ENCODE peak calls at places on chromosome 5, in ten cellular contexts. One of them, this sample, is unnamed.

GRCh38 chr5:119070578-119070827 is 384 bp upstream of the DMXL1 start:
- DNase-seq in WERI-Rb-1: no peak
- DNase-seq in fibroblast of lung: no peak
- DNase-seq in PC-3: no peak
- DNase-seq in kidney epithelial cell: no peak
- DNase-seq in CD8-positive, alpha-beta T cell: no peak
- DNase-seq in suprapubic skin: peak
- DNase-seq in heart left ventricle: peak
- DNase-seq in tibial artery: no peak
- DNase-seq in hepatocyte: peak
- DNase-seq in this sample: no peak

GRCh38 chr5:1908931-1909330 is 26.2 kb upstream of the IRX4 start:
- DNase-seq in fibroblast of lung: no peak
- DNase-seq in heart left ventricle: no peak
- DNase-seq in tibial artery: no peak
- DNase-seq in suprapubic skin: peak
- DNase-seq in WERI-Rb-1: no peak
- DNase-seq in CD8-positive, alpha-beta T cell: no peak
- DNase-seq in PC-3: no peak
- DNase-seq in kidney epithelial cell: no peak
- DNase-seq in hepatocyte: no peak
- DNase-seq in this sample: no peak

GRCh38 chr5:41213340-41213739 is at the start of gene C6:
- DNase-seq in WERI-Rb-1: no peak
- DNase-seq in kidney epithelial cell: no peak
- DNase-seq in tibial artery: no peak
- DNase-seq in hepatocyte: peak
- DNase-seq in suprapubic skin: no peak
- DNase-seq in PC-3: no peak
- DNase-seq in CD8-positive, alpha-beta T cell: no peak
- DNase-seq in heart left ventricle: no peak
- DNase-seq in fibroblast of lung: peak
- DNase-seq in this sample: no peak

GRCh38 chr5:41371741-41372140 is 138.7 kb downstream of the PLCXD3 start:
- DNase-seq in hepatocyte: no peak
- DNase-seq in kidney epithelial cell: no peak
- DNase-seq in tibial artery: no peak
- DNase-seq in WERI-Rb-1: no peak
- DNase-seq in PC-3: peak
- DNase-seq in heart left ventricle: no peak
- DNase-seq in CD8-positive, alpha-beta T cell: no peak
- DNase-seq in fibroblast of lung: peak
- DNase-seq in suprapubic skin: no peak
- DNase-seq in this sample: no peak

GRCh38 chr5:137751869-137752491 is 2.2 kb downstream of the HNRNPA0 start:
- DNase-seq in kidney epithelial cell: peak
- DNase-seq in WERI-Rb-1: peak
- DNase-seq in heart left ventricle: no peak
- DNase-seq in suprapubic skin: no peak
- DNase-seq in tibial artery: no peak
- DNase-seq in fibroblast of lung: peak
- DNase-seq in PC-3: peak
- DNase-seq in CD8-positive, alpha-beta T cell: no peak
- DNase-seq in hepatocyte: peak
- DNase-seq in this sample: no peak

GRCh38 chr5:41219655-41220269 is 6.4 kb upstream of the C6 start:
- DNase-seq in CD8-positive, alpha-beta T cell: no peak
- DNase-seq in kidney epithelial cell: no peak
- DNase-seq in fibroblast of lung: peak
- DNase-seq in heart left ventricle: no peak
- DNase-seq in tibial artery: no peak
- DNase-seq in WERI-Rb-1: no peak
- DNase-seq in PC-3: no peak
- DNase-seq in suprapubic skin: no peak
- DNase-seq in hepatocyte: no peak
- DNase-seq in this sample: no peak

GRCh38 chr5:145872486-145872885 is 328 bp downstream of the GRXCR2 start:
- DNase-seq in PC-3: no peak
- DNase-seq in WERI-Rb-1: no peak
- DNase-seq in suprapubic skin: no peak
- DNase-seq in CD8-positive, alpha-beta T cell: no peak
- DNase-seq in fibroblast of lung: no peak
- DNase-seq in hepatocyte: no peak
- DNase-seq in kidney epithelial cell: no peak
- DNase-seq in heart left ventricle: no peak
- DNase-seq in tibial artery: no peak
- DNase-seq in this sample: no peak

GRCh38 chr5:123537845-123538244 is 25.9 kb downstream of the CSNK1G3 start:
- DNase-seq in WERI-Rb-1: no peak
- DNase-seq in kidney epithelial cell: no peak
- DNase-seq in CD8-positive, alpha-beta T cell: no peak
- DNase-seq in PC-3: peak
- DNase-seq in heart left ventricle: no peak
- DNase-seq in fibroblast of lung: no peak
- DNase-seq in suprapubic skin: no peak
- DNase-seq in tibial artery: no peak
- DNase-seq in hepatocyte: no peak
- DNase-seq in this sample: no peak

GRCh38 chr5:148179234-148179824 is 11.0 kb downstream of the SPINK14 start:
- DNase-seq in CD8-positive, alpha-beta T cell: no peak
- DNase-seq in hepatocyte: peak
- DNase-seq in suprapubic skin: no peak
- DNase-seq in tibial artery: no peak
- DNase-seq in fibroblast of lung: peak
- DNase-seq in WERI-Rb-1: no peak
- DNase-seq in heart left ventricle: no peak
- DNase-seq in kidney epithelial cell: peak
- DNase-seq in PC-3: peak
- DNase-seq in this sample: peak

GRCh38 chr5:143094087-143094511 is 309.4 kb downstream of the NR3C1 start:
- DNase-seq in heart left ventricle: no peak
- DNase-seq in WERI-Rb-1: no peak
- DNase-seq in fibroblast of lung: peak
- DNase-seq in CD8-positive, alpha-beta T cell: no peak
- DNase-seq in kidney epithelial cell: peak
- DNase-seq in PC-3: no peak
- DNase-seq in tibial artery: no peak
- DNase-seq in hepatocyte: peak
- DNase-seq in suprapubic skin: no peak
- DNase-seq in this sample: no peak

DNA sequence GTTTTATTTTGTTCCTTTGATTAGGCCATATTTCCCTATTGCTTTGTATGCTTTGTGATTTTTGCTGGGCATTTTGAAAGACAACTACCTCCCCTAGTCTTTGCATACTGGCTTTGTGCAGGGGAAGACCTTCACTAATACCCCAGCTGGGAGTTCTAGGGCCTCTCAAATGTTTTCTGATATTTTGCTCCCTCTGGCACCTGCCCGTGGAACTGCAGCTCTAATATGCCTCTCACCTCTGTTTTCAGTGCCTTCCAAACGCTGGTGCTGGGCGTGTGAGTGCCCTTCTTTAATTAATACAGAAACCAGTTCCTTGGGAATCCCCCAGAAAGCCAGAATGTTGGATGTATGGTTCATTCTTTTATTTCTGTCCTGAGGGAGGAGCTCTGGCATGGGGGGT is 204.5 kb downstream of the COMMD10 start:
- DNase-seq in PC-3: peak
- DNase-seq in kidney epithelial cell: no peak
- DNase-seq in CD8-positive, alpha-beta T cell: no peak
- DNase-seq in hepatocyte: no peak
- DNase-seq in fibroblast of lung: no peak
- DNase-seq in suprapubic skin: no peak
- DNase-seq in tibial artery: no peak
- DNase-seq in WERI-Rb-1: no peak
- DNase-seq in heart left ventricle: no peak
- DNase-seq in this sample: no peak
- TF ChIP-seq CTCF in PC-3: peak
- TF ChIP-seq CTCF in kidney epithelial cell: peak
- TF ChIP-seq CTCF in CD8-positive, alpha-beta T cell: no peak
- TF ChIP-seq CTCF in hepatocyte: no peak
- TF ChIP-seq CTCF in fibroblast of lung: no peak
- TF ChIP-seq CTCF in suprapubic skin: no peak
- TF ChIP-seq CTCF in tibial artery: no peak
- TF ChIP-seq CTCF in WERI-Rb-1: no peak
- TF ChIP-seq CTCF in heart left ventricle: no peak
- TF ChIP-seq CTCF in this sample: peak

GRCh38 chr5:93585753-93586385 is 2.8 kb downstream of the NR2F1 start:
- DNase-seq in fibroblast of lung: peak
- DNase-seq in PC-3: no peak
- DNase-seq in suprapubic skin: no peak
- DNase-seq in kidney epithelial cell: no peak
- DNase-seq in hepatocyte: no peak
- DNase-seq in WERI-Rb-1: no peak
- DNase-seq in heart left ventricle: no peak
- DNase-seq in CD8-positive, alpha-beta T cell: no peak
- DNase-seq in tibial artery: no peak
- DNase-seq in this sample: no peak
- H3K4me3 ChIP-seq in fibroblast of lung: peak
- H3K4me3 ChIP-seq in PC-3: peak
- H3K4me3 ChIP-seq in suprapubic skin: peak
- H3K4me3 ChIP-seq in kidney epithelial cell: peak
- H3K4me3 ChIP-seq in hepatocyte: peak
- H3K4me3 ChIP-seq in WERI-Rb-1: peak
- H3K4me3 ChIP-seq in heart left ventricle: peak
- H3K4me3 ChIP-seq in CD8-positive, alpha-beta T cell: no peak
- H3K4me3 ChIP-seq in tibial artery: peak
- H3K4me3 ChIP-seq in this sample: no peak

GRCh38 chr5:140262839-140263238 is 40.1 kb downstream of the PFDN1 start:
- DNase-seq in WERI-Rb-1: no peak
- DNase-seq in heart left ventricle: no peak
- DNase-seq in PC-3: no peak
- DNase-seq in suprapubic skin: no peak
- DNase-seq in fibroblast of lung: no peak
- DNase-seq in hepatocyte: no peak
- DNase-seq in kidney epithelial cell: no peak
- DNase-seq in tibial artery: no peak
- DNase-seq in CD8-positive, alpha-beta T cell: no peak
- DNase-seq in this sample: no peak

GRCh38 chr5:140260089-140260656 is 42.7 kb downstream of the PFDN1 start:
- DNase-seq in tibial artery: no peak
- DNase-seq in hepatocyte: no peak
- DNase-seq in heart left ventricle: no peak
- DNase-seq in kidney epithelial cell: no peak
- DNase-seq in PC-3: no peak
- DNase-seq in CD8-positive, alpha-beta T cell: no peak
- DNase-seq in suprapubic skin: no peak
- DNase-seq in fibroblast of lung: no peak
- DNase-seq in WERI-Rb-1: no peak
- DNase-seq in this sample: no peak

GRCh38 chr5:140259509-140259908 is 43.4 kb downstream of the PFDN1 start:
- DNase-seq in fibroblast of lung: no peak
- DNase-seq in CD8-positive, alpha-beta T cell: no peak
- DNase-seq in PC-3: peak
- DNase-seq in WERI-Rb-1: no peak
- DNase-seq in hepatocyte: no peak
- DNase-seq in suprapubic skin: no peak
- DNase-seq in tibial artery: no peak
- DNase-seq in heart left ventricle: no peak
- DNase-seq in kidney epithelial cell: no peak
- DNase-seq in this sample: no peak

GRCh38 chr5:140262221-140262620 is 40.7 kb downstream of the PFDN1 start:
- DNase-seq in hepatocyte: no peak
- DNase-seq in CD8-positive, alpha-beta T cell: no peak
- DNase-seq in fibroblast of lung: no peak
- DNase-seq in kidney epithelial cell: no peak
- DNase-seq in tibial artery: no peak
- DNase-seq in WERI-Rb-1: no peak
- DNase-seq in heart left ventricle: no peak
- DNase-seq in PC-3: no peak
- DNase-seq in suprapubic skin: no peak
- DNase-seq in this sample: no peak

GRCh38 chr5:140261403-140262171 is 41.3 kb downstream of the PFDN1 start:
- DNase-seq in tibial artery: peak
- DNase-seq in suprapubic skin: no peak
- DNase-seq in WERI-Rb-1: no peak
- DNase-seq in hepatocyte: peak
- DNase-seq in fibroblast of lung: peak
- DNase-seq in PC-3: peak
- DNase-seq in CD8-positive, alpha-beta T cell: no peak
- DNase-seq in kidney epithelial cell: peak
- DNase-seq in heart left ventricle: peak
- DNase-seq in this sample: no peak
- TF ChIP-seq CTCF in tibial artery: no peak
- TF ChIP-seq CTCF in suprapubic skin: no peak
- TF ChIP-seq CTCF in WERI-Rb-1: no peak
- TF ChIP-seq CTCF in hepatocyte: no peak
- TF ChIP-seq CTCF in fibroblast of lung: no peak
- TF ChIP-seq CTCF in PC-3: peak
- TF ChIP-seq CTCF in CD8-positive, alpha-beta T cell: no peak
- TF ChIP-seq CTCF in kidney epithelial cell: peak
- TF ChIP-seq CTCF in heart left ventricle: peak
- TF ChIP-seq CTCF in this sample: no peak

GRCh38 chr5:150449491-150450339 is at the start of gene RPS14:
- DNase-seq in WERI-Rb-1: peak
- DNase-seq in hepatocyte: peak
- DNase-seq in kidney epithelial cell: peak
- DNase-seq in CD8-positive, alpha-beta T cell: peak
- DNase-seq in PC-3: peak
- DNase-seq in tibial artery: peak
- DNase-seq in fibroblast of lung: peak
- DNase-seq in heart left ventricle: peak
- DNase-seq in suprapubic skin: peak
- DNase-seq in this sample: peak

GRCh38 chr5:150451594-150451993 is 2.1 kb upstream of the RPS14 start:
- DNase-seq in tibial artery: no peak
- DNase-seq in hepatocyte: no peak
- DNase-seq in fibroblast of lung: no peak
- DNase-seq in CD8-positive, alpha-beta T cell: no peak
- DNase-seq in PC-3: no peak
- DNase-seq in heart left ventricle: no peak
- DNase-seq in suprapubic skin: no peak
- DNase-seq in WERI-Rb-1: no peak
- DNase-seq in kidney epithelial cell: no peak
- DNase-seq in this sample: no peak

GRCh38 chr5:150448960-150449490 is 514 bp downstream of the RPS14 start:
- DNase-seq in kidney epithelial cell: no peak
- DNase-seq in CD8-positive, alpha-beta T cell: no peak
- DNase-seq in fibroblast of lung: no peak
- DNase-seq in heart left ventricle: no peak
- DNase-seq in WERI-Rb-1: no peak
- DNase-seq in suprapubic skin: no peak
- DNase-seq in tibial artery: no peak
- DNase-seq in hepatocyte: peak
- DNase-seq in PC-3: no peak
- DNase-seq in this sample: no peak

GRCh38 chr5:150454492-150455229 is 5.1 kb upstream of the RPS14 start:
- DNase-seq in PC-3: no peak
- DNase-seq in WERI-Rb-1: no peak
- DNase-seq in hepatocyte: no peak
- DNase-seq in kidney epithelial cell: no peak
- DNase-seq in CD8-positive, alpha-beta T cell: no peak
- DNase-seq in tibial artery: no peak
- DNase-seq in fibroblast of lung: no peak
- DNase-seq in suprapubic skin: no peak
- DNase-seq in heart left ventricle: no peak
- DNase-seq in this sample: no peak

DNA sequence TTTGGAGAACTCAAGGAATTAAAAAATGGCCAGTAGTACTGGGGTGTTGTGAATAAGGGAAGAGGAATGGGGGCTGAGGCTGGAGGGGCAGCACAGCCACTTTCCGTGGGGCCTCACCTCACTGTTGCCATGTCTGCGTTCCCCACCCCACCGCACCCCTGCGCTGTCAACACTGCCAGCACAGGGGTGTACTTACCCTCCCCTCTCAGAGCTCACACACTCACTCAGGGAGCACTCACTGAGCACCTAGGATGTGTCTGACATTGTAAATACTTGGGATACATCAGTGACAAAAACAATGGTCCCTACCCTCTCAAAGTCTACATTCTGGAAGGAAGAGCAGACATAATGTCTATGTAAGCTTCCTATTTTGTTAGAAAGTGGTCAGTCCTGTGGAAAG is 3.4 kb upstream of the RPS14 start:
- DNase-seq in PC-3: no peak
- DNase-seq in heart left ventricle: no peak
- DNase-seq in hepatocyte: no peak
- DNase-seq in suprapubic skin: no peak
- DNase-seq in fibroblast of lung: no peak
- DNase-seq in WERI-Rb-1: no peak
- DNase-seq in tibial artery: no peak
- DNase-seq in CD8-positive, alpha-beta T cell: no peak
- DNase-seq in kidney epithelial cell: no peak
- DNase-seq in this sample: no peak
- H3K4me3 ChIP-seq in PC-3: no peak
- H3K4me3 ChIP-seq in heart left ventricle: no peak
- H3K4me3 ChIP-seq in hepatocyte: no peak
- H3K4me3 ChIP-seq in suprapubic skin: no peak
- H3K4me3 ChIP-seq in fibroblast of lung: no peak
- H3K4me3 ChIP-seq in WERI-Rb-1: no peak
- H3K4me3 ChIP-seq in tibial artery: no peak
- H3K4me3 ChIP-seq in CD8-positive, alpha-beta T cell: no peak
- H3K4me3 ChIP-seq in kidney epithelial cell: no peak
- H3K4me3 ChIP-seq in this sample: no peak

This sample was measured in GM12864.